ENCODE peak calls at places on chromosomes 11 and 22, in seven cellular contexts. R is SW480; P is HFFc6; K is right lobe of liver; Q is A549; H is stimulated activated CD8-positive, alpha-beta memory T cell treated with anti-CD3 and anti-CD28 coated beads, Interleukin-4, amount 100 ng/mL, for 1 hour; I is AG04450. J is an unnamed sample.
A peak's percentile ranks its signal among the peaks of the same experiment; 100 is the strongest.

GRCh38 chr11:7444582-7444981 is 40.7 kb upstream of the OLFML1 start:
- DNase-seq in R (peak; percentile 86), Q (no peak), H (no peak), K (no peak), P (no peak), I (no peak), J (no peak)

GRCh38 chr11:60914620-60915249 is 777 bp downstream of the TMEM109 start:
- DNase-seq in P (no peak), R (peak; percentile 36), K (no peak), Q (peak; percentile 48), H (no peak), I (no peak), J (no peak)

GRCh38 chr11:20031155-20032001 is 128.9 kb downstream of the DBX1 start:
- DNase-seq in I (peak; percentile 78), Q (no peak), R (peak; percentile 26), H (no peak), K (no peak), P (peak; percentile 88), J (no peak)

GRCh38 chr11:122720482-122720881 is 65.0 kb downstream of the UBASH3B start:
- DNase-seq in R (no peak), I (no peak), H (no peak), Q (no peak), P (no peak), K (no peak), J (no peak)

GRCh38 chr22:45914309-45914708 is 62.7 kb downstream of the WNT7B start:
- DNase-seq in Q (no peak), I (no peak), P (no peak), K (no peak), R (no peak), H (no peak), J (no peak)

GRCh38 chr22:48254311-48254873 is 1491.9 kb downstream of the TBC1D22A start:
- DNase-seq in H (no peak), I (no peak), P (no peak), K (no peak), Q (no peak), R (no peak), J (no peak)

GRCh38 chr11:132858203-132858602 is 674.1 kb downstream of the OPCML start:
- DNase-seq in Q (no peak), K (no peak), I (peak; percentile 39), H (no peak), R (peak; percentile 20), P (peak; percentile 16), J (no peak)

GRCh38 chr11:84634309-84634708 is 992.8 kb downstream of the DLG2 start:
- DNase-seq in Q (no peak), R (no peak), K (no peak), H (no peak), I (no peak), P (no peak), J (no peak)

GRCh38 chr11:79253280-79253679 is 187.6 kb downstream of the TENM4 start:
- DNase-seq in P (no peak), Q (no peak), H (no peak), I (no peak), R (no peak), K (no peak), J (no peak)

GRCh38 chr22:40257979-40258378 is 80.3 kb downstream of the TNRC6B start:
- DNase-seq in R (no peak), I (no peak), H (no peak), Q (no peak), K (no peak), P (no peak), J (no peak)

GRCh38 chr11:44863231-44863630 is 87.5 kb downstream of the TP53I11 start:
- DNase-seq in P (no peak), Q (no peak), K (no peak), I (no peak), R (no peak), H (no peak), J (no peak)

J was measured in ovary.